ENCODE peak calls at places on chromosomes 4 and X, in six cellular contexts. One of them, this sample, is unnamed.

GRCh38 chr4:1200425-1201035 is 28.1 kb upstream of the SPON2 start:
- DNase-seq in H1: no peak
- DNase-seq in IMR-90: peak; percentile 95
- DNase-seq in mesenchymal stem cell: peak; percentile 97
- DNase-seq in trophoblast cell: no peak
- DNase-seq in neuronal stem cell: no peak
- DNase-seq in this sample: peak; percentile 22

GRCh38 chr4:174855043-174855442 is 26.0 kb upstream of the GLRA3 start:
- DNase-seq in IMR-90: no peak
- DNase-seq in mesenchymal stem cell: no peak
- DNase-seq in H1: no peak
- DNase-seq in trophoblast cell: no peak
- DNase-seq in neuronal stem cell: no peak
- DNase-seq in this sample: no peak

GRCh38 chr4:153643406-153644016 is 40.6 kb upstream of the TLR2 start:
- DNase-seq in H1: no peak
- DNase-seq in IMR-90: peak; percentile 59
- DNase-seq in neuronal stem cell: no peak
- DNase-seq in trophoblast cell: peak; percentile 56
- DNase-seq in mesenchymal stem cell: peak; percentile 47
- DNase-seq in this sample: no peak

GRCh38 chr4:159398236-159398638 is 295.4 kb downstream of the RAPGEF2 start:
- DNase-seq in neuronal stem cell: no peak
- DNase-seq in IMR-90: peak; percentile 63
- DNase-seq in H1: no peak
- DNase-seq in trophoblast cell: no peak
- DNase-seq in mesenchymal stem cell: peak; percentile 76
- DNase-seq in this sample: no peak

GRCh38 chr4:84615355-84615754 is 32.4 kb downstream of the CDS1 start:
- DNase-seq in H1: no peak
- DNase-seq in trophoblast cell: no peak
- DNase-seq in neuronal stem cell: no peak
- DNase-seq in mesenchymal stem cell: no peak
- DNase-seq in IMR-90: no peak
- DNase-seq in this sample: no peak

GRCh38 chr4:98939892-98940298 is 11.0 kb upstream of the EIF4E start:
- DNase-seq in trophoblast cell: peak; percentile 94
- DNase-seq in neuronal stem cell: peak; percentile 27
- DNase-seq in IMR-90: peak; percentile 80
- DNase-seq in mesenchymal stem cell: peak; percentile 76
- DNase-seq in H1: no peak
- DNase-seq in this sample: peak; percentile 32

GRCh38 chr4:177242651-177243296 is 66.9 kb upstream of the NEIL3 start:
- DNase-seq in trophoblast cell: no peak
- DNase-seq in mesenchymal stem cell: no peak
- DNase-seq in H1: no peak
- DNase-seq in neuronal stem cell: no peak
- DNase-seq in IMR-90: peak; percentile 48
- DNase-seq in this sample: no peak

GRCh38 chr4:176841730-176842129 is 49.0 kb upstream of the VEGFC start:
- DNase-seq in neuronal stem cell: no peak
- DNase-seq in H1: no peak
- DNase-seq in IMR-90: peak; percentile 92
- DNase-seq in trophoblast cell: no peak
- DNase-seq in mesenchymal stem cell: peak; percentile 53
- DNase-seq in this sample: no peak

GRCh38 chr4:11773798-11774197 is 345.1 kb upstream of the HS3ST1 start:
- DNase-seq in trophoblast cell: no peak
- DNase-seq in mesenchymal stem cell: no peak
- DNase-seq in neuronal stem cell: no peak
- DNase-seq in H1: no peak
- DNase-seq in IMR-90: no peak
- DNase-seq in this sample: no peak

GRCh38 chrX:129637217-129638109 is 17.3 kb downstream of the APLN start:
- DNase-seq in trophoblast cell: peak; percentile 83
- DNase-seq in neuronal stem cell: peak; percentile 64
- DNase-seq in H1: peak; percentile 85
- DNase-seq in mesenchymal stem cell: peak; percentile 57
- DNase-seq in IMR-90: peak; percentile 53
- DNase-seq in this sample: peak; percentile 69

GRCh38 chr4:184282251-184282713 is 64.6 kb upstream of the ENPP6 start:
- DNase-seq in trophoblast cell: no peak
- DNase-seq in H1: no peak
- DNase-seq in mesenchymal stem cell: no peak
- DNase-seq in IMR-90: no peak
- DNase-seq in neuronal stem cell: no peak
- DNase-seq in this sample: no peak

GRCh38 chrX:69323786-69324720 is 158.8 kb upstream of the PJA1 start:
- DNase-seq in H1: no peak
- DNase-seq in neuronal stem cell: no peak
- DNase-seq in trophoblast cell: no peak
- DNase-seq in IMR-90: no peak
- DNase-seq in mesenchymal stem cell: no peak
- DNase-seq in this sample: no peak

GRCh38 chr4:86595426-86595805 is 1.3 kb downstream of the PTPN13 start:
- DNase-seq in H1: no peak
- DNase-seq in IMR-90: peak; percentile 30
- DNase-seq in mesenchymal stem cell: peak; percentile 75
- DNase-seq in trophoblast cell: peak; percentile 17
- DNase-seq in neuronal stem cell: no peak
- DNase-seq in this sample: no peak

GRCh38 chr4:139656614-139657486 is 8.8 kb upstream of the MGST2 start:
- DNase-seq in neuronal stem cell: peak; percentile 62
- DNase-seq in mesenchymal stem cell: peak; percentile 81
- DNase-seq in H1: peak; percentile 58
- DNase-seq in trophoblast cell: peak; percentile 86
- DNase-seq in IMR-90: peak; percentile 78
- DNase-seq in this sample: peak; percentile 76

GRCh38 chrX:95063554-95063953 is 1389.5 kb downstream of the FAM133A start:
- DNase-seq in neuronal stem cell: no peak
- DNase-seq in mesenchymal stem cell: peak; percentile 25
- DNase-seq in H1: no peak
- DNase-seq in IMR-90: peak; percentile 11
- DNase-seq in trophoblast cell: no peak
- DNase-seq in this sample: no peak

GRCh38 chr4:1300466-1301455 is 11.1 kb downstream of the MAEA start:
- DNase-seq in neuronal stem cell: no peak
- DNase-seq in H1: no peak
- DNase-seq in IMR-90: peak; percentile 76
- DNase-seq in trophoblast cell: peak; percentile 99
- DNase-seq in mesenchymal stem cell: peak; percentile 86
- DNase-seq in this sample: no peak

GRCh38 chr4:57053508-57053907 is 56.7 kb downstream of the IGFBP7 start:
- DNase-seq in H1: no peak
- DNase-seq in mesenchymal stem cell: peak; percentile 79
- DNase-seq in neuronal stem cell: no peak
- DNase-seq in trophoblast cell: no peak
- DNase-seq in IMR-90: peak; percentile 80
- DNase-seq in this sample: no peak

GRCh38 chr4:8747467-8747841 is 124.2 kb downstream of the HMX1 start:
- DNase-seq in H1: peak; percentile 49
- DNase-seq in trophoblast cell: no peak
- DNase-seq in mesenchymal stem cell: no peak
- DNase-seq in neuronal stem cell: no peak
- DNase-seq in IMR-90: no peak
- DNase-seq in this sample: no peak

GRCh38 chrX:40009462-40009851 is 88.3 kb downstream of the BCOR start:
- DNase-seq in IMR-90: no peak
- DNase-seq in mesenchymal stem cell: peak; percentile 36
- DNase-seq in neuronal stem cell: no peak
- DNase-seq in H1: peak; percentile 53
- DNase-seq in trophoblast cell: peak; percentile 15
- DNase-seq in this sample: peak; percentile 60

GRCh38 chr4:1616574-1616964 is 67.5 kb downstream of the FAM53A start:
- DNase-seq in trophoblast cell: no peak
- DNase-seq in neuronal stem cell: no peak
- DNase-seq in H1: no peak
- DNase-seq in IMR-90: no peak
- DNase-seq in mesenchymal stem cell: no peak
- DNase-seq in this sample: no peak

GRCh38 chr4:4673070-4673469 is 131.2 kb upstream of the STX18 start:
- DNase-seq in mesenchymal stem cell: peak; percentile 36
- DNase-seq in neuronal stem cell: peak; percentile 59
- DNase-seq in trophoblast cell: peak; percentile 20
- DNase-seq in H1: peak; percentile 98
- DNase-seq in IMR-90: no peak
- DNase-seq in this sample: peak; percentile 97

GRCh38 chrX:53049127-53049517 is 533 bp downstream of the GPR173 start:
- DNase-seq in mesenchymal stem cell: no peak
- DNase-seq in IMR-90: no peak
- DNase-seq in H1: no peak
- DNase-seq in trophoblast cell: no peak
- DNase-seq in neuronal stem cell: no peak
- DNase-seq in this sample: no peak

GRCh38 chr4:133839326-133839725 is 362.3 kb downstream of the PABPC4L start:
- DNase-seq in neuronal stem cell: no peak
- DNase-seq in mesenchymal stem cell: no peak
- DNase-seq in H1: no peak
- DNase-seq in trophoblast cell: no peak
- DNase-seq in IMR-90: peak; percentile 12
- DNase-seq in this sample: no peak

GRCh38 chrX:101291204-101291603 is at the start of gene TAF7L:
- DNase-seq in trophoblast cell: peak; percentile 11
- DNase-seq in IMR-90: no peak
- DNase-seq in neuronal stem cell: no peak
- DNase-seq in H1: no peak
- DNase-seq in mesenchymal stem cell: no peak
- DNase-seq in this sample: peak; percentile 28

GRCh38 chr4:41465135-41465761 is 72.7 kb upstream of the LIMCH1 start:
- DNase-seq in neuronal stem cell: no peak
- DNase-seq in IMR-90: no peak
- DNase-seq in mesenchymal stem cell: no peak
- DNase-seq in trophoblast cell: no peak
- DNase-seq in H1: no peak
- DNase-seq in this sample: no peak
- H3K4ac ChIP-seq in neuronal stem cell: no peak overlapping the region
- H3K4ac ChIP-seq in IMR-90: no peak overlapping the region
- H3K4ac ChIP-seq in mesenchymal stem cell: no peak overlapping the region
- H3K4ac ChIP-seq in trophoblast cell: no peak overlapping the region
- H3K4ac ChIP-seq in H1: no peak overlapping the region
- H3K4ac ChIP-seq in this sample: no peak overlapping the region

GRCh38 chr4:88822034-88822433 is 124.4 kb upstream of the NAP1L5 start:
- DNase-seq in H1: no peak
- DNase-seq in trophoblast cell: peak; percentile 19
- DNase-seq in mesenchymal stem cell: no peak
- DNase-seq in neuronal stem cell: no peak
- DNase-seq in IMR-90: no peak
- DNase-seq in this sample: no peak
- H4K91ac ChIP-seq in H1: no peak overlapping the region
- H4K91ac ChIP-seq in trophoblast cell: no peak overlapping the region
- H4K91ac ChIP-seq in mesenchymal stem cell: no peak overlapping the region
- H4K91ac ChIP-seq in neuronal stem cell: no peak overlapping the region
- H4K91ac ChIP-seq in IMR-90: no peak overlapping the region
- H4K91ac ChIP-seq in this sample: no peak overlapping the region

GRCh38 chr4:70705146-70705855 is 16.5 kb upstream of the RUFY3 start:
- DNase-seq in trophoblast cell: peak; percentile 62
- DNase-seq in neuronal stem cell: peak; percentile 72
- DNase-seq in H1: peak; percentile 80
- DNase-seq in IMR-90: peak; percentile 46
- DNase-seq in mesenchymal stem cell: peak; percentile 70
- DNase-seq in this sample: peak; percentile 73

GRCh38 chr4:70706516-70706915 is 15.2 kb upstream of the RUFY3 start:
- DNase-seq in IMR-90: peak; percentile 16
- DNase-seq in neuronal stem cell: no peak
- DNase-seq in mesenchymal stem cell: peak; percentile 21
- DNase-seq in trophoblast cell: no peak
- DNase-seq in H1: no peak
- DNase-seq in this sample: no peak

GRCh38 chr4:70703695-70704332 is 15.5 kb downstream of the UTP3 start:
- DNase-seq in mesenchymal stem cell: peak; percentile 51
- DNase-seq in neuronal stem cell: peak; percentile 21
- DNase-seq in trophoblast cell: peak; percentile 20
- DNase-seq in H1: no peak
- DNase-seq in IMR-90: peak; percentile 83
- DNase-seq in this sample: no peak

GRCh38 chr4:70705856-70706461 is 15.8 kb upstream of the RUFY3 start:
- DNase-seq in trophoblast cell: peak; percentile 29
- DNase-seq in neuronal stem cell: no peak
- DNase-seq in H1: no peak
- DNase-seq in mesenchymal stem cell: no peak
- DNase-seq in IMR-90: peak; percentile 54
- DNase-seq in this sample: no peak

DNA sequence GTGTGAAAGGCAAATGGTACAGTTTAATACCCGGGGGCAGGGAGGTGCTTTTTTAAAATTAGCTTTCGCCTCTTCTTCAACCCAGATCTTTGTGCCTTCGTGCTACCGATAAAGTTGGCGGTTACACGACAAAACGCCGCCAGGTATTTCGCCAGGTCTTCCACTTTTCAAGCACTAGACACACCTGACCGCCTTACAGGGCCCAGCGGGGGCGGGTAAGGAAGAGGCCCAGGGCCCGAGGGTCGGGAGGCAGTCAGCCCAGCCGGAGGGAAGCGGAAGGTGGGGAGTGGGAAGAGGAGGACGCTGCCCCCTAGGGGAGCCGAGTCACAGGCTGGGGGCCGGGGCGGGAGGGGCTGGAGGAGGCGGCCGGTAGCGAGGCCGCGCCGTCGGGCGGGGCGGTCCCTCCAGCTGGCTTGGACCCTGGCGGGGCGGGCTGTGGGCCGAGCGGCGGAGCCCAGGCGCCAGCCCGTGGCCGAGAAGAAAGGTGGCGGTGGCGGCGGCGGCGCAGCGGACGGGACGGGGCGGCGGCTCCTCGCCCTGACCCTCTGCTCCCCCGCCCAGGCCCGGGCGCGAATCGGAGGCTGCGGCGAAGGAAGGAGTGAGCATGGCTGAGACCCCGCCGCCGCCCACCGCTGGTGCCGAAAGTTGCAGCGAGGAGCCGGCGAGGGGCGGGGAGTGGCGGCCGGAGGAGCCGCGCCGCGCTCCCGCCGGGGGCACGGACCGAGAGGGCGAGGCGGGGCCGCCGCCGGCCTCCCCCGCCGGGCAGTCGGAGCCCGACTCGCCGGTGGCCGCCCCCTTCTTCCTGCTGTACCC is 16.2 kb downstream of the UTP3 start:
- DNase-seq in H1: peak; percentile 84
- DNase-seq in neuronal stem cell: peak; percentile 80
- DNase-seq in trophoblast cell: peak; percentile 54
- DNase-seq in IMR-90: peak; percentile 67
- DNase-seq in mesenchymal stem cell: peak; percentile 78
- DNase-seq in this sample: peak; percentile 89
- H4K8ac ChIP-seq in H1: peak overlapping the region; percentile 84
- H4K8ac ChIP-seq in neuronal stem cell: no peak overlapping the region
- H4K8ac ChIP-seq in trophoblast cell: peak overlapping the region; percentile 96
- H4K8ac ChIP-seq in IMR-90: peak overlapping the region; percentile 86
- H4K8ac ChIP-seq in mesenchymal stem cell: peak overlapping the region; percentile 54
- H4K8ac ChIP-seq in this sample: no peak overlapping the region

GRCh38 chr4:112652216-112652615 is 15.3 kb downstream of the LARP7 start:
- DNase-seq in neuronal stem cell: peak; percentile 51
- DNase-seq in H1: no peak
- DNase-seq in IMR-90: no peak
- DNase-seq in trophoblast cell: no peak
- DNase-seq in mesenchymal stem cell: no peak
- DNase-seq in this sample: peak; percentile 55

GRCh38 chr4:112651641-112652040 is 14.7 kb downstream of the LARP7 start:
- DNase-seq in H1: no peak
- DNase-seq in mesenchymal stem cell: no peak
- DNase-seq in trophoblast cell: no peak
- DNase-seq in neuronal stem cell: no peak
- DNase-seq in IMR-90: no peak
- DNase-seq in this sample: no peak

GRCh38 chr4:112650332-112650731 is 13.4 kb downstream of the LARP7 start:
- DNase-seq in H1: no peak
- DNase-seq in IMR-90: no peak
- DNase-seq in neuronal stem cell: no peak
- DNase-seq in trophoblast cell: no peak
- DNase-seq in mesenchymal stem cell: no peak
- DNase-seq in this sample: no peak

GRCh38 chr4:112655270-112655669 is 18.3 kb downstream of the LARP7 start:
- DNase-seq in IMR-90: no peak
- DNase-seq in mesenchymal stem cell: no peak
- DNase-seq in trophoblast cell: no peak
- DNase-seq in H1: no peak
- DNase-seq in neuronal stem cell: no peak
- DNase-seq in this sample: no peak
- H3K4ac ChIP-seq in IMR-90: no peak overlapping the region
- H3K4ac ChIP-seq in mesenchymal stem cell: no peak overlapping the region
- H3K4ac ChIP-seq in trophoblast cell: no peak overlapping the region
- H3K4ac ChIP-seq in H1: peak overlapping the region; percentile 85
- H3K4ac ChIP-seq in neuronal stem cell: no peak overlapping the region
- H3K4ac ChIP-seq in this sample: no peak overlapping the region